ENCODE peak calls at places on chromosomes 1 and 21, in seven cellular contexts. O, H, M, V, F, T and C are unnamed samples.

GRCh38 chr1:118253310-118253903 is 68.4 kb upstream of the SPAG17 start:
- DNase-seq in O (no peak), H (no peak), M (no peak), V (no peak), F (no peak), T (no peak), C (no peak)

GRCh38 chr1:89633103-89633744 is at the start of gene LRRC8C:
- DNase-seq in O (peak), H (peak), M (peak), V (peak), F (peak), T (peak), C (peak)

GRCh38 chr1:24091971-24092482 is 19.9 kb downstream of the MYOM3 start:
- DNase-seq in O (no peak), H (no peak), M (no peak), V (no peak), F (peak), T (no peak), C (no peak)

GRCh38 chr1:39333296-39333695 is 128.8 kb downstream of the MACF1 start:
- DNase-seq in O (peak), H (no peak), M (no peak), V (no peak), F (no peak), T (no peak), C (no peak)

GRCh38 chr1:208928335-208928734 is 655.2 kb upstream of the CAMK1G start:
- DNase-seq in O (no peak), H (peak), M (no peak), V (no peak), F (peak), T (no peak), C (no peak)

GRCh38 chr1:53694718-53695091 is 44.3 kb downstream of the GLIS1 start:
- DNase-seq in O (no peak), H (no peak), M (no peak), V (no peak), F (no peak), T (no peak), C (no peak)

GRCh38 chr1:87956072-87956471 is 627.4 kb downstream of the LMO4 start:
- DNase-seq in O (peak), H (peak), M (no peak), V (peak), F (peak), T (no peak), C (no peak)

GRCh38 chr21:32597205-32597604 is 11.9 kb upstream of the TCP10L start:
- DNase-seq in O (no peak), H (peak), M (no peak), V (no peak), F (peak), T (no peak), C (no peak)

GRCh38 chr1:30110826-30111225 is 612.6 kb downstream of the MATN1 start:
- DNase-seq in O (no peak), H (no peak), M (no peak), V (peak), F (no peak), T (no peak), C (no peak)

DNA sequence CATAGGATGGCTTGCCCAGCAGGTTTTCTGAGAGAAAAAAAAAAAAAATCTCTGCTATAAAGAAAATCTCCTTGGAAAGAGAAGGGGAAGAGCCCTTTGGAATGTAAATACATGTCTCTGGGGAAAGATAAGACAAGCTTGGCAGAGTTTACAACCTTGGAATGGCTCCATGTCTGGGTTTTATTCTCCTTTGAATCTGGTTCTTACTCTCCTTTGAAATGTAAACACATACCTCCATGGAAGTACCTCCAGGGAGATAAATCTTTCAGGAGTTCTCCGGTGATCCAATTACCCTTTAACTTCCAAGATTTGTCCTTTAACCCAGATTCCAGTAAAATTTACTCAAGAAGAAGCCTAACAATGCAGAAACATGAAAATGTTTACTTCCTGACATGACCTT is 45.0 kb upstream of the DNAH14 start:
- DNase-seq in O (peak), H (peak), M (no peak), V (no peak), F (no peak), T (no peak), C (peak)
- TF ChIP-seq EZH2phosphoT487 in O (no peak), H (no peak), M (no peak), V (no peak), F (no peak), T (no peak), C (no peak)

GRCh38 chr21:34807146-34807880 is 138.5 kb downstream of the CLIC6 start:
- DNase-seq in O (peak), H (peak), M (no peak), V (no peak), F (peak), T (no peak), C (no peak)

GRCh38 chr21:34809822-34810221 is 141.0 kb downstream of the CLIC6 start:
- DNase-seq in O (no peak), H (no peak), M (no peak), V (no peak), F (no peak), T (no peak), C (no peak)

GRCh38 chr21:34808569-34809204 is 139.9 kb downstream of the CLIC6 start:
- DNase-seq in O (no peak), H (no peak), M (peak), V (no peak), F (peak), T (no peak), C (no peak)

GRCh38 chr21:34806423-34806822 is 137.6 kb downstream of the CLIC6 start:
- DNase-seq in O (no peak), H (no peak), M (no peak), V (no peak), F (no peak), T (no peak), C (no peak)

DNA sequence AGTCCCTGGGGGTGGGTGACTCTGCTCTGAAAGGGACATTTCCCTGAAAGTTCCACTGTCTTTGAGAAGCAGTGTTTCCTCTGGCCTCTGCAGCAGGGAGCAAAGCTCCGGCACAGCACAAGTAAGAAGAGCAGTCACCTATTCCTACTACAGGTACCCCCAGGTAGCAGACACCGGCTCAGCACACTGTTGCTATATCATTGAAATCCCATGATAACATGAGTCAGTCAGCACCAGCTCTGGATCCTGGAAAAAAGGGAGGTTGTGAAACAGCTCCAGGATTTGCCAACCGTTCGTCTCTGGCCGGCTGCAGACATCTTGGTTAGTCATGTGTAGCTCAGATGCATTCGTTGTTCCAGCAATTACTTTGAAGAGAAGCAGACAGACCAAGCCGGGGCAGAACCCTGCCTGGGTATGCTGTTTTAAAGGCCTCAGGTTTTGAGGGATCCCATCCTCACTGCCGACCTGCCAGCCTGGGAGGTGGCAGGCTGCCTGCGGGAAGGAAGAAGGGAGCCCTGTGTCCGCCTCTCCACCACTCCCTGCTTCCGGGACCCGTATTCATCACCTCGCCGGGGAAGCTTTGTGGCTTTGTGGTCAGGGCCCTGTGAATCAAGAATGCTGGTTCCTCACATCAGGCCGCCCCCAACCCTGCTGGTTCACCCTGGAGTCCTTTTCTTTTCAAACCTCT is 139.2 kb downstream of the CLIC6 start:
- DNase-seq in O (peak), H (peak), M (peak), V (no peak), F (peak), T (no peak), C (no peak)
- H3K4me2 ChIP-seq in O (no peak), H (peak), M (no peak), V (no peak), F (peak), T (no peak), C (no peak)

GRCh38 chr1:201282931-201283829 is at the start of gene PKP1:
- DNase-seq in O (peak), H (peak), M (no peak), V (peak), F (peak), T (no peak), C (peak)
- TF ChIP-seq EZH2phosphoT487 in O (no peak), H (no peak), M (no peak), V (no peak), F (no peak), T (no peak), C (no peak)

GRCh38 chr1:229012823-229013222 is 258.1 kb upstream of the RAB4A start:
- DNase-seq in O (no peak), H (no peak), M (no peak), V (no peak), F (peak), T (no peak), C (no peak)
- H3K4me2 ChIP-seq in O (no peak), H (no peak), M (no peak), V (no peak), F (no peak), T (no peak), C (no peak)

DNA sequence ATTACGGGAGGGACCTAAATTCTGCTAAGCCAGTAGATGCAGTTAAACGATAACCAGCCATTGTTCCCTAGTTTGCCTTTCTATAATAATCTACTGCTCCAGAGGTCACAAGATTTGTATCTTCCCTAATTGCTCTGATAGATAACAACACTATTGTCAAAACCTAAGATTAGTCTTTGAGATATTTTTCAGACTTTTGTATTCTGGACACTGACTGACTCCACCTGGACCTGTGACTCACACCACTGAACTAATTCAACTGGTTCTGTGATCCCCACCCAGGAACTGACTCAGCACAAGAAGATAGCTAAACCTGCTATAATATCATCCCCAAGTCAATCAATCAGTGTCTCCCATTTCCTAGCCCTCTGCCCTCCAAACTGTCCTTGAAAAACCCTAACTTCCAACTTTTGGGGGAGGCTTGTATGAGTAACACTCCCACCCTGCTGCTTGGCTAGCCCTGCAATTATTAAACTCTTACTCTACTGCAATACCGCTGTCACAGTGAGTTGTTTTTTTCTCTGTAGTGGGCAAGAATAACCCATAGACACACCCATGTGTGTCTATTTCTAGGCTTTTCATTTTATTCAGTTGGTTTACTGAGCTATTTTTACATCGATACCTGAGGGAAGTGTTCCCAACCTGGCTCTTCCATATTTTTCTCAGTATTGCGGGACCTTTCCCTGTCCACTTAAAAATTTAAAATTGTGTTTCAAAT is 11.2 kb downstream of the KIFAP3 start:
- DNase-seq in O (no peak), H (peak), M (no peak), V (no peak), F (peak), T (no peak), C (no peak)
- TF ChIP-seq EZH2phosphoT487 in O (no peak), H (no peak), M (no peak), V (no peak), F (no peak), T (no peak), C (no peak)